ENCODE peak calls at places on chromosome 22, in six cellular contexts. I is CD4-positive, CD25-positive, alpha-beta regulatory T cell; Q is mammary epithelial cell; U is SJSA1; F is A549; X is Peyer's patch. L is an unnamed sample.

GRCh38 chr22:18033204-18033998 is 9.0 kb upstream of the MICAL3 start:
- DNase-seq in I (no peak), Q (no peak), U (no peak), F (no peak), X (no peak), L (no peak)

GRCh38 chr22:43750751-43751150 is 61.4 kb downstream of the EFCAB6 start:
- DNase-seq in I (no peak), Q (no peak), U (no peak), F (no peak), X (no peak), L (no peak)

GRCh38 chr22:25754527-25755202 is 12.7 kb downstream of the MYO18B start:
- DNase-seq in I (no peak), Q (no peak), U (peak; percentile 94), F (no peak), X (no peak), L (no peak)

GRCh38 chr22:20298803-20299735 is 20.8 kb downstream of the DGCR6L start:
- DNase-seq in I (peak; percentile 84), Q (peak; percentile 77), U (peak; percentile 81), F (peak; percentile 35), X (peak; percentile 93), L (peak; percentile 90)

GRCh38 chr22:42399315-42400271 is 32.6 kb downstream of the NFAM1 start:
- DNase-seq in I (no peak), Q (no peak), U (no peak), F (no peak), X (no peak), L (no peak)

GRCh38 chr22:32410459-32410858 is 1.6 kb downstream of the RTCB start:
- DNase-seq in I (no peak), Q (peak; percentile 69), U (no peak), F (no peak), X (no peak), L (no peak)

GRCh38 chr22:20926243-20926642 is 9.0 kb downstream of the CRKL start:
- DNase-seq in I (no peak), Q (no peak), U (no peak), F (no peak), X (no peak), L (no peak)

GRCh38 chr22:25404923-25405853 is 159.3 kb upstream of the GRK3 start:
- DNase-seq in I (peak; percentile 55), Q (peak; percentile 58), U (peak; percentile 49), F (peak; percentile 52), X (peak; percentile 87), L (peak; percentile 64)

GRCh38 chr22:32164084-32164894 is 5.2 kb upstream of the C22orf42 start:
- DNase-seq in I (no peak), Q (no peak), U (no peak), F (no peak), X (no peak), L (no peak)

GRCh38 chr22:24232725-24233124 is 12.2 kb downstream of the GGT5 start:
- DNase-seq in I (no peak), Q (no peak), U (no peak), F (no peak), X (no peak), L (no peak)

GRCh38 chr22:31036671-31037550 is 44.2 kb upstream of the SMTN start:
- DNase-seq in I (no peak), Q (peak; percentile 67), U (peak; percentile 42), F (no peak), X (no peak), L (no peak)

GRCh38 chr22:31096637-31097274 is 10.6 kb downstream of the SELENOM start:
- DNase-seq in I (no peak), Q (no peak), U (no peak), F (no peak), X (peak; percentile 43), L (no peak)

GRCh38 chr22:30357650-30358215 is 926 bp downstream of the CCDC157 start:
- DNase-seq in I (no peak), Q (no peak), U (no peak), F (no peak), X (no peak), L (no peak)

GRCh38 chr22:30838111-30838510 is 130.5 kb downstream of the MORC2 start:
- DNase-seq in I (no peak), Q (no peak), U (no peak), F (no peak), X (no peak), L (no peak)

GRCh38 chr22:44740307-44740706 is 12.1 kb upstream of the ARHGAP8 start:
- DNase-seq in I (no peak), Q (no peak), U (no peak), F (no peak), X (no peak), L (no peak)

GRCh38 chr22:22595001-22595835 is 36.2 kb upstream of the PRAME start:
- DNase-seq in I (no peak), Q (no peak), U (no peak), F (no peak), X (no peak), L (no peak)
- H3K4me1 ChIP-seq in I (no peaks in the 10 kb centered on the region), Q (no peaks in the 10 kb centered on the region), U (no peaks in the 10 kb centered on the region), F (no peaks in the 10 kb centered on the region), X (no peaks in the 10 kb centered on the region), L (no peaks in the 10 kb centered on the region)

GRCh38 chr22:33625959-33626358 is 294.3 kb downstream of the LARGE1 start:
- DNase-seq in I (no peak), Q (no peak), U (no peak), F (no peak), X (no peak), L (no peak)
- H3K4me1 ChIP-seq in I (no peaks in the 10 kb centered on the region), Q (no peaks in the 10 kb centered on the region), U (no peaks in the 10 kb centered on the region), F (no peaks in the 10 kb centered on the region), X (no peaks in the 10 kb centered on the region), L (no peaks in the 10 kb centered on the region)

GRCh38 chr22:50189849-50190181 is 4.1 kb downstream of the TRABD start:
- DNase-seq in I (no peak), Q (no peak), U (no peak), F (no peak), X (no peak), L (no peak)

GRCh38 chr22:50190182-50190951 is 4.7 kb downstream of the TRABD start:
- DNase-seq in I (peak; percentile 81), Q (peak; percentile 78), U (peak; percentile 86), F (peak; percentile 68), X (peak; percentile 92), L (peak; percentile 89)

GRCh38 chr22:50186789-50187523 is 1.2 kb downstream of the TRABD start:
- DNase-seq in I (no peak), Q (peak; percentile 17), U (no peak), F (no peak), X (peak; percentile 72), L (no peak)

GRCh38 chr22:50189184-50189848 is 3.6 kb downstream of the TRABD start:
- DNase-seq in I (no peak), Q (no peak), U (no peak), F (no peak), X (no peak), L (no peak)

DNA sequence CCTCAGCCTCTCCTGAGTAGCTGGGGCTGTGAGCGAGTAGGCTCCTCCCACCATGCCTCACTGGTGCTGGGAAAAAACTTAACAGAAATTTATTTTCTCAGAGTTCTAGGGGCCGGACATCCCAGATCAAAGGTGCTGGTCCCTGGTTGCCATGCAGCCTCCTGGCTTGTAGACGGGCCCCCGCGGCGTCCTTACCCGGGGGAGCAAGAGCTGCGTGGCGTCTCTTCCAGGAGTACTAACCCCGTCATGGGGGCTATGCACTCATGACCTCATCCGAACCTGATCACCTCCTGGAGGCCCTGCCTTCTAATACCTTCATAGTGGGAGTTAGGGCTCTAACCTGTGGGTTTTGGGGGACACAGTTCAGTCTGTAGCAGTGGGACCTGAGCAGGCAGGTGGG is 2.6 kb downstream of the TRABD start:
- DNase-seq in I (no peak), Q (no peak), U (no peak), F (no peak), X (no peak), L (no peak)
- H3K4me1 ChIP-seq in I (peaks cover 72% of the 10 kb centered on the region), Q (peaks cover 55% of the 10 kb centered on the region), U (peaks cover 49% of the 10 kb centered on the region), F (peaks cover 34% of the 10 kb centered on the region), X (peaks cover 66% of the 10 kb centered on the region), L (peaks cover 65% of the 10 kb centered on the region)

GRCh38 chr22:39149915-39150847 is 2.3 kb downstream of the CBX7 start:
- DNase-seq in I (no peak), Q (no peak), U (no peak), F (no peak), X (no peak), L (no peak)

GRCh38 chr22:39146256-39147101 is 6.0 kb downstream of the CBX7 start:
- DNase-seq in I (no peak), Q (no peak), U (no peak), F (no peak), X (no peak), L (no peak)

GRCh38 chr22:39148024-39148726 is 4.3 kb downstream of the CBX7 start:
- DNase-seq in I (no peak), Q (no peak), U (no peak), F (no peak), X (no peak), L (no peak)

GRCh38 chr22:39148727-39149535 is 3.5 kb downstream of the CBX7 start:
- DNase-seq in I (peak; percentile 59), Q (no peak), U (peak; percentile 33), F (no peak), X (peak; percentile 54), L (peak; percentile 65)

DNA sequence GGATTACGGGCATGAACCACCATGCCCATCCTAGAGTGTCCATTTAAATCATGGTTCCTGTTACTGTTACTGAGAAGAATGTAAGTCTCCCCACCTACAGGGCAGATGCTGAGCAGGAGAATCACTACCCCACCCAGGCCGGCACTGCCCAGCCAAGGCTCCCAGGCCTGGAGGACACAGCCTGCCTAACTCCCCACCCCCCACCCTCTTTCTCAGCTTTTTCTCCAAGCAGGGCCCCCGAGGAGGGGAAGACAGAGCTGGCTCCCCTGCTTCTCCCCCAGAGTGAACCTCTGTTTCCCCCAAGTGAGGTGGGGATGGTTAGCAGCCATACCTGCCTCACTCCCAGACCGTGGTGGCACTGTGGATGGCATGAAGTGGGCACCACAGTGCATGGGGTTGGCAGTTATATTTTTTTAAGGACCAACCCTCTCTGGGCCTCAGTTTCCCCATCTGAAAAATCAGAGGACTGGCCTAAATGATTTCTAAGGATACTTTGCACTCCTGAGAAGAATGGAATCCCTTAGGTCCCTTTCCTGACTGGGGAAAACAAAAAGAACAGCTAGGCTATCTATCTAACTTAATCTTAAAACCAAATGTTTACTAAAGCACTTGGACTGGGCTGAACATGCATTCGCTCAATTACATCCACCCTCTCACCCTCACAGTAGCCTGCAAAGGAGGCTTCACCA is 5.0 kb downstream of the CBX7 start:
- DNase-seq in I (no peak), Q (no peak), U (no peak), F (no peak), X (no peak), L (no peak)
- H3K4me1 ChIP-seq in I (peaks cover 79% of the 10 kb centered on the region), Q (peaks cover 15% of the 10 kb centered on the region), U (peaks cover 42% of the 10 kb centered on the region), F (peaks cover 16% of the 10 kb centered on the region), X (peaks cover 12% of the 10 kb centered on the region), L (peaks cover 60% of the 10 kb centered on the region)

GRCh38 chr22:49930128-49930527 is 11.7 kb downstream of the CRELD2 start:
- DNase-seq in I (no peak), Q (no peak), U (no peak), F (no peak), X (no peak), L (no peak)

GRCh38 chr22:49929553-49929979 is 11.1 kb downstream of the CRELD2 start:
- DNase-seq in I (peak; percentile 79), Q (no peak), U (no peak), F (no peak), X (peak; percentile 82), L (peak; percentile 90)

GRCh38 chr22:49933236-49933921 is 14.9 kb downstream of the CRELD2 start:
- DNase-seq in I (no peak), Q (no peak), U (no peak), F (no peak), X (no peak), L (no peak)

GRCh38 chr22:49930596-49931412 is 12.4 kb downstream of the CRELD2 start:
- DNase-seq in I (no peak), Q (peak; percentile 69), U (peak; percentile 66), F (no peak), X (peak; percentile 73), L (peak; percentile 50)

GRCh38 chr22:49931863-49932262 is 13.4 kb downstream of the CRELD2 start:
- DNase-seq in I (no peak), Q (no peak), U (no peak), F (no peak), X (no peak), L (no peak)
- H3K4me1 ChIP-seq in I (peaks cover 60% of the 10 kb centered on the region), Q (peaks cover 18% of the 10 kb centered on the region), U (peaks cover 34% of the 10 kb centered on the region), F (peaks cover 26% of the 10 kb centered on the region), X (peaks cover 63% of the 10 kb centered on the region), L (peaks cover 42% of the 10 kb centered on the region)